ENCODE peak calls at places on chromosomes 2 and 18, in eight cellular contexts. One of them, this sample, is unnamed.

GRCh38 chr2:69188174-69188900 is 175.4 kb downstream of the ANTXR1 start:
- DNase-seq in endothelial cell: no peak
- DNase-seq in NCI-H187 treated with DMSO at 0.1 percent for 48 hours: no peak
- DNase-seq in glutamatergic neuron: no peak
- DNase-seq in stimulated activated CD8-positive, alpha-beta memory T cell treated with anti-CD3 and anti-CD28 coated beads, Interleukin-2, amount 100 ng/mL, for 48 hours: no peak
- DNase-seq in iris pigment epithelial cell: no peak
- DNase-seq in GM23338: no peak
- DNase-seq in T-helper 9 cell: no peak
- DNase-seq in this sample: peak

GRCh38 chr2:63992061-63992685 is 27.1 kb downstream of the VPS54 start:
- DNase-seq in endothelial cell: no peak
- DNase-seq in NCI-H187 treated with DMSO at 0.1 percent for 48 hours: no peak
- DNase-seq in glutamatergic neuron: no peak
- DNase-seq in stimulated activated CD8-positive, alpha-beta memory T cell treated with anti-CD3 and anti-CD28 coated beads, Interleukin-2, amount 100 ng/mL, for 48 hours: no peak
- DNase-seq in iris pigment epithelial cell: peak
- DNase-seq in GM23338: no peak
- DNase-seq in T-helper 9 cell: no peak
- DNase-seq in this sample: peak

GRCh38 chr2:237977380-237977779 is 10.6 kb downstream of the UBE2F start:
- DNase-seq in endothelial cell: no peak
- DNase-seq in NCI-H187 treated with DMSO at 0.1 percent for 48 hours: no peak
- DNase-seq in glutamatergic neuron: no peak
- DNase-seq in stimulated activated CD8-positive, alpha-beta memory T cell treated with anti-CD3 and anti-CD28 coated beads, Interleukin-2, amount 100 ng/mL, for 48 hours: no peak
- DNase-seq in iris pigment epithelial cell: no peak
- DNase-seq in GM23338: no peak
- DNase-seq in T-helper 9 cell: no peak
- DNase-seq in this sample: no peak

GRCh38 chr2:218024336-218024735 is 21.5 kb upstream of the TNS1 start:
- DNase-seq in endothelial cell: no peak
- DNase-seq in NCI-H187 treated with DMSO at 0.1 percent for 48 hours: no peak
- DNase-seq in glutamatergic neuron: peak
- DNase-seq in stimulated activated CD8-positive, alpha-beta memory T cell treated with anti-CD3 and anti-CD28 coated beads, Interleukin-2, amount 100 ng/mL, for 48 hours: no peak
- DNase-seq in iris pigment epithelial cell: no peak
- DNase-seq in GM23338: no peak
- DNase-seq in T-helper 9 cell: no peak
- DNase-seq in this sample: peak

GRCh38 chr2:214489702-214490101 is 78.8 kb downstream of the VWC2L start:
- DNase-seq in endothelial cell: no peak
- DNase-seq in NCI-H187 treated with DMSO at 0.1 percent for 48 hours: no peak
- DNase-seq in glutamatergic neuron: no peak
- DNase-seq in stimulated activated CD8-positive, alpha-beta memory T cell treated with anti-CD3 and anti-CD28 coated beads, Interleukin-2, amount 100 ng/mL, for 48 hours: no peak
- DNase-seq in iris pigment epithelial cell: no peak
- DNase-seq in GM23338: no peak
- DNase-seq in T-helper 9 cell: no peak
- DNase-seq in this sample: no peak

GRCh38 chr2:38170733-38171132 is 94.8 kb upstream of the CYP1B1 start:
- DNase-seq in endothelial cell: no peak
- DNase-seq in NCI-H187 treated with DMSO at 0.1 percent for 48 hours: no peak
- DNase-seq in glutamatergic neuron: no peak
- DNase-seq in stimulated activated CD8-positive, alpha-beta memory T cell treated with anti-CD3 and anti-CD28 coated beads, Interleukin-2, amount 100 ng/mL, for 48 hours: no peak
- DNase-seq in iris pigment epithelial cell: no peak
- DNase-seq in GM23338: no peak
- DNase-seq in T-helper 9 cell: no peak
- DNase-seq in this sample: no peak

GRCh38 chr2:71070294-71071025 is 2.0 kb downstream of the NAGK start:
- DNase-seq in endothelial cell: no peak
- DNase-seq in NCI-H187 treated with DMSO at 0.1 percent for 48 hours: peak
- DNase-seq in glutamatergic neuron: peak
- DNase-seq in stimulated activated CD8-positive, alpha-beta memory T cell treated with anti-CD3 and anti-CD28 coated beads, Interleukin-2, amount 100 ng/mL, for 48 hours: no peak
- DNase-seq in iris pigment epithelial cell: peak
- DNase-seq in GM23338: peak
- DNase-seq in T-helper 9 cell: no peak
- DNase-seq in this sample: no peak

GRCh38 chr18:13387856-13388548 is 169.4 kb downstream of the LDLRAD4 start:
- DNase-seq in endothelial cell: no peak
- DNase-seq in NCI-H187 treated with DMSO at 0.1 percent for 48 hours: no peak
- DNase-seq in glutamatergic neuron: no peak
- DNase-seq in stimulated activated CD8-positive, alpha-beta memory T cell treated with anti-CD3 and anti-CD28 coated beads, Interleukin-2, amount 100 ng/mL, for 48 hours: no peak
- DNase-seq in iris pigment epithelial cell: peak
- DNase-seq in GM23338: no peak
- DNase-seq in T-helper 9 cell: no peak
- DNase-seq in this sample: no peak

GRCh38 chr18:23740105-23740830 is 51.0 kb downstream of the LAMA3 start:
- DNase-seq in endothelial cell: no peak
- DNase-seq in NCI-H187 treated with DMSO at 0.1 percent for 48 hours: no peak
- DNase-seq in glutamatergic neuron: no peak
- DNase-seq in stimulated activated CD8-positive, alpha-beta memory T cell treated with anti-CD3 and anti-CD28 coated beads, Interleukin-2, amount 100 ng/mL, for 48 hours: no peak
- DNase-seq in iris pigment epithelial cell: no peak
- DNase-seq in GM23338: no peak
- DNase-seq in T-helper 9 cell: no peak
- DNase-seq in this sample: no peak

GRCh38 chr2:120177011-120177621 is 46.1 kb downstream of the TMEM185B start:
- DNase-seq in endothelial cell: no peak
- DNase-seq in NCI-H187 treated with DMSO at 0.1 percent for 48 hours: no peak
- DNase-seq in glutamatergic neuron: no peak
- DNase-seq in stimulated activated CD8-positive, alpha-beta memory T cell treated with anti-CD3 and anti-CD28 coated beads, Interleukin-2, amount 100 ng/mL, for 48 hours: peak
- DNase-seq in iris pigment epithelial cell: no peak
- DNase-seq in GM23338: peak
- DNase-seq in T-helper 9 cell: peak
- DNase-seq in this sample: no peak